ENCODE peak calls at places on chromosomes 4 and X, in ten cellular contexts. Q is CD8-positive, alpha-beta T cell; R is stomach; C is tibial artery; X is tibial nerve; Y is lower lobe of right lung; B is lung; I is A673; W is psoas muscle; K is spleen. D is an unnamed sample.

GRCh38 chr4:159103406-159104131 is 690 bp downstream of the RAPGEF2 start:
- DNase-seq in Q (peak; percentile 4), R (peak; percentile 47), C (peak; percentile 79), X (peak; percentile 17), Y (peak; percentile 74), B (peak; percentile 53), I (peak; percentile 70), W (peak; percentile 63), K (peak; percentile 92), D (peak; percentile 86)

GRCh38 chr4:125434136-125434535 is 119.4 kb downstream of the FAT4 start:
- DNase-seq in Q (no peak), R (no peak), C (no peak), X (no peak), Y (no peak), B (no peak), I (no peak), W (no peak), K (no peak), D (no peak)

GRCh38 chrX:69493193-69493592 is 10.9 kb upstream of the NALF2 start:
- DNase-seq in Q (no peak), R (peak; percentile 43), C (no peak), X (peak; percentile 15), Y (no peak), B (no peak), I (peak; percentile 30), W (no peak), K (no peak), D (no peak)

GRCh38 chr4:17851921-17852320 is 41.1 kb downstream of the NCAPG start:
- DNase-seq in Q (no peak), R (no peak), C (no peak), X (no peak), Y (no peak), B (no peak), I (no peak), W (no peak), K (no peak), D (no peak)

GRCh38 chr4:55068522-55068921 is 56.9 kb downstream of the KDR start:
- DNase-seq in Q (no peak), R (no peak), C (no peak), X (no peak), Y (no peak), B (no peak), I (no peak), W (no peak), K (no peak), D (no peak)

GRCh38 chrX:136477026-136477425 is 10.7 kb upstream of the BRS3 start:
- DNase-seq in Q (no peak), R (no peak), C (no peak), X (no peak), Y (no peak), B (no peak), I (no peak), W (no peak), K (no peak), D (no peak)

GRCh38 chr4:15020502-15021286 is 18.4 kb downstream of the CPEB2 start:
- DNase-seq in Q (no peak), R (no peak), C (no peak), X (no peak), Y (no peak), B (no peak), I (no peak), W (no peak), K (no peak), D (peak; percentile 10)

GRCh38 chrX:21723814-21724213 is 34.1 kb downstream of the SMPX start:
- DNase-seq in Q (no peak), R (no peak), C (no peak), X (no peak), Y (no peak), B (no peak), I (peak; percentile 34), W (no peak), K (no peak), D (no peak)

GRCh38 chrX:23271011-23271410 is 63.6 kb upstream of the PTCHD1 start:
- DNase-seq in Q (no peak), R (no peak), C (no peak), X (no peak), Y (no peak), B (no peak), I (no peak), W (no peak), K (no peak), D (no peak)

GRCh38 chrX:13898084-13898483 is 81.2 kb upstream of the GPM6B start:
- DNase-seq in Q (no peak), R (no peak), C (peak; percentile 65), X (peak; percentile 17), Y (no peak), B (no peak), I (peak; percentile 72), W (no peak), K (no peak), D (no peak)

GRCh38 chr4:121168865-121169281 is 4.8 kb upstream of the TNIP3 start:
- DNase-seq in Q (no peak), R (no peak), C (no peak), X (no peak), Y (no peak), B (no peak), I (no peak), W (no peak), K (no peak), D (no peak)

GRCh38 chr4:54961357-54961975 is 163.9 kb downstream of the KDR start:
- DNase-seq in Q (no peak), R (no peak), C (no peak), X (no peak), Y (no peak), B (no peak), I (peak; percentile 30), W (no peak), K (no peak), D (no peak)

GRCh38 chr4:184317234-184317918 is 99.7 kb upstream of the ENPP6 start:
- DNase-seq in Q (no peak), R (no peak), C (no peak), X (peak; percentile 2), Y (no peak), B (no peak), I (no peak), W (no peak), K (no peak), D (no peak)

GRCh38 chr4:70402762-70403161 is 5.0 kb downstream of the OPRPN start:
- DNase-seq in Q (no peak), R (no peak), C (no peak), X (no peak), Y (no peak), B (no peak), I (no peak), W (no peak), K (no peak), D (no peak)
- H3K27ac ChIP-seq in Q (no peak overlapping the region), R (no peak overlapping the region), C (no peak overlapping the region), X (no peak overlapping the region), Y (no peak overlapping the region), B (no peak overlapping the region), I (no peak overlapping the region), W (no peak overlapping the region), K (no peak overlapping the region), D (no peak overlapping the region)

DNA sequence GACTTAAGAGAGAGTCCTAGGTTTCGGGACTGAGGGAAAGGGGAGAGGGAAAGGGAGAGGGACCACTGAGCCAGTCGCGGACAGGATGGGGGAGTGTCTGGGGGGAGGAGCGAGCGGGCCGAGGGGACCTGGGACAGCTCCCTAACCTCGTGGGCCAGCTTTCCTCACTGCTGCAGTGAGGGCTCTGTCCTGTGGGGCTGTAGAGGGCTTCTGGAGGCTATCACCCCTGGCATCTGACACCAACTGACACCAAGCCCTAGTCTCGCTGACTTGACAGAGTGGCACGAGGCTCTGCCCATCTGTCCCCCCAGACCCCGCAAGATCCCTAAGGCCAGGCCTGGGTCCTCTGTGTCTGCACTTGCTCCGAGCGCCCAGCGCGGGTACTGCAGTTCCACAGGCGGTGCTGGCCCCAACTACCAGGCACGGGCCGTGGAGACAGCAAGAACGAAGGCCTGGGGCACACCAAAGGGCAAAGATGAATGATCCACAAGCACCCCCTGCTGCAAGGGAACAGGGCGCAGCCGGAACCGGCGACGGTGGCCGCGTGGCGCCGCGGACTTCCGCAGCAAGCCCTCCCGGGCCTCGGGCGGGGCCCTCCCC is 465 bp downstream of the HAUS7 start:
- DNase-seq in Q (no peak), R (no peak), C (no peak), X (no peak), Y (no peak), B (no peak), I (peak; percentile 27), W (peak; percentile 38), K (no peak), D (no peak)
- TF ChIP-seq CTCF in Q (no peak), R (no peak), C (no peak), X (no peak), Y (peak; percentile 6), B (no peak), I (no peak), W (peak; percentile 15), K (no peak), D (no peak)

DNA sequence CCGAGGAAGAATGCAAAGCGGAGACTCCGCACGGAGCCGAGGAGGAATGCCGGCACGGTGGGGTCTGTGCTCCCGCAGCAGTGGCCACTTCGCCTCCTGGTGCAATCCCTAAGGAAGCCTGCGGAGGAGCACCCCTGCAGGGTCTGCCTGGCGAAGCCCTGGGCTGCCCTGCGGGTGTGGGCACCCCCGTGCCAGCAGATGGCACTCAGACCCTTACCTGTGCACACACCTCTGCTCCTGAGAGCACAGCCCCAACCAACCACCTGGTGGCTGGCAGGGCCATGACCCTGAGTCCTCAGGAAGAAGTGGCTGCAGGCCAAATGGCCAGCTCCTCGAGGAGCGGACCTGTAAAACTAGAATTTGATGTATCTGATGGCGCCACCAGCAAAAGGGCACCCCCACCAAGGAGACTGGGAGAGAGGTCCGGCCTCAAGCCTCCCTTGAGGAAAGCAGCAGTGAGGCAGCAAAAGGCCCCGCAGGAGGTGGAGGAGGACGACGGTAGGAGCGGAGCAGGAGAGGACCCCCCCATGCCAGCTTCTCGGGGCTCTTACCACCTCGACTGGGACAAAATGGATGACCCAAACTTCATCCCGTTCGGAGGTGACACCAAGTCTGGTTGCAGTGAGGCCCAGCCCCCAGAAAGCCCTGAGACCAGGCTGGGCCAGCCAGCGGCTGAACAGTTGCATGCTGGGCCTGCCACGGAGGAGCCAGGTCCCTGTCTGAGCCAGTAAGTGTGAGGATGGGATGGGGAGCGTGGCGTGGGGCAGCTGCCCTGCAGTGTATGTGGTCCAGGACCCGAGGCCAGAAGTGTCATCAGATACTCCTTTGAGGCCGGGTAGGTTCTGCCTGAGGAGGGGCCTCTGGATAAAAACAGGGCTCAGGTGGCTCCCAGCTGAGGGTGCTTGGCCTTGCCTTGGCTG is 7.0 kb downstream of the TACC3 start:
- DNase-seq in Q (no peak), R (peak; percentile 59), C (no peak), X (no peak), Y (peak; percentile 47), B (no peak), I (no peak), W (no peak), K (peak; percentile 79), D (peak; percentile 73)
- H3K4me1 ChIP-seq in Q (peaks cover 41% of the 10 kb centered on the region), R (peaks cover 43% of the 10 kb centered on the region), C (peaks cover 4% of the 10 kb centered on the region), X (no peaks in the 10 kb centered on the region), Y (peaks cover 47% of the 10 kb centered on the region), B (no peaks in the 10 kb centered on the region), I (peaks cover 10% of the 10 kb centered on the region), W (no peaks in the 10 kb centered on the region), K (peaks cover 46% of the 10 kb centered on the region), D (no peaks in the 10 kb centered on the region)

GRCh38 chrX:35841872-35842271 is 43.7 kb downstream of the MAGEB16 start:
- DNase-seq in Q (no peak), R (no peak), C (no peak), X (no peak), Y (no peak), B (no peak), I (no peak), W (no peak), K (no peak), D (no peak)

GRCh38 chrX:35847736-35848135 is 49.6 kb downstream of the MAGEB16 start:
- DNase-seq in Q (no peak), R (no peak), C (no peak), X (no peak), Y (no peak), B (no peak), I (no peak), W (no peak), K (no peak), D (no peak)

GRCh38 chrX:35842657-35843056 is 44.5 kb downstream of the MAGEB16 start:
- DNase-seq in Q (no peak), R (no peak), C (no peak), X (no peak), Y (no peak), B (no peak), I (no peak), W (no peak), K (no peak), D (no peak)
- H3K27ac ChIP-seq in Q (no peak overlapping the region), R (no peak overlapping the region), C (no peak overlapping the region), X (no peak overlapping the region), Y (no peak overlapping the region), B (no peak overlapping the region), I (no peak overlapping the region), W (no peak overlapping the region), K (no peak overlapping the region), D (no peak overlapping the region)

D was measured in kidney.